ENCODE peak calls at places on chromosomes 5 and 9, in four cellular contexts. M, W, A and L are unnamed samples.
A peak's percentile ranks its signal among the peaks of the same experiment; 100 is the strongest.

GRCh38 chr5:6551955-6552313 is 80.9 kb downstream of the NSUN2 start:
- DNase-seq in A (no peak), W (no peak), M (no peak), L (no peak)

GRCh38 chr5:133219296-133219695 is 167.5 kb downstream of the HSPA4 start:
- DNase-seq in M (no peak), W (no peak), A (no peak), L (no peak)

GRCh38 chr9:88075966-88076285 is 62.3 kb downstream of the SPATA31C2 start:
- DNase-seq in M (no peak), A (no peak), W (no peak), L (no peak)

GRCh38 chr9:34125681-34126206 is 754 bp downstream of the DCAF12 start:
- DNase-seq in W (no peak), M (no peak), A (no peak), L (peak; percentile 16)

GRCh38 chr5:72408602-72409001 is 88.4 kb downstream of the PTCD2 start:
- DNase-seq in A (no peak), M (no peak), W (no peak), L (no peak)

GRCh38 chr5:1504244-1504595 is 19.5 kb downstream of the LPCAT1 start:
- DNase-seq in W (no peak), A (no peak), M (no peak), L (no peak)

GRCh38 chr9:106287108-106287631 is 575.8 kb upstream of the ZNF462 start:
- DNase-seq in M (no peak), A (no peak), W (peak; percentile 32), L (no peak)

GRCh38 chr9:124190761-124191160 is 67.0 kb upstream of the NEK6 start:
- DNase-seq in W (peak; percentile 14), M (no peak), A (no peak), L (no peak)

GRCh38 chr9:5516453-5517220 is 6.3 kb downstream of the PDCD1LG2 start:
- DNase-seq in A (no peak), W (no peak), M (no peak), L (no peak)

GRCh38 chr5:146667633-146668032 is 151.6 kb upstream of the GPR151 start:
- DNase-seq in M (no peak), A (no peak), W (no peak), L (no peak)

GRCh38 chr5:52757991-52758390 is 29.7 kb upstream of the ITGA1 start:
- DNase-seq in W (no peak), A (no peak), M (no peak), L (no peak)

GRCh38 chr9:71270554-71270953 is 149.1 kb upstream of the TRPM3 start:
- DNase-seq in A (no peak), W (no peak), M (no peak), L (no peak)

GRCh38 chr5:24539625-24540024 is 105.2 kb downstream of the CDH10 start:
- DNase-seq in M (no peak), A (no peak), W (no peak), L (no peak)

GRCh38 chr9:27497883-27498553 is 26.1 kb upstream of the IFNK start:
- DNase-seq in W (no peak), M (no peak), A (no peak), L (no peak)

GRCh38 chr9:36136894-36137391 is 410 bp downstream of the GLIPR2 start:
- DNase-seq in M (no peak), A (no peak), W (no peak), L (no peak)

GRCh38 chr9:37104183-37104889 is 16.0 kb upstream of the ZCCHC7 start:
- DNase-seq in M (no peak), W (no peak), A (no peak), L (no peak)

GRCh38 chr9:91247278-91247677 is 114.4 kb downstream of the AUH start:
- DNase-seq in W (no peak), A (no peak), M (no peak), L (no peak)

GRCh38 chr9:121593066-121593465 is 58.4 kb upstream of the DAB2IP start:
- DNase-seq in M (no peak), A (no peak), W (no peak), L (no peak)

GRCh38 chr9:20728493-20729220 is 44.6 kb downstream of the FOCAD start:
- DNase-seq in A (no peak), M (no peak), W (no peak), L (no peak)

GRCh38 chr9:110996436-110997224 is 41.6 kb downstream of the LPAR1 start:
- DNase-seq in M (no peak), W (peak; percentile 39), A (no peak), L (peak; percentile 52)

GRCh38 chr5:178209334-178210072 is 5.2 kb downstream of the HNRNPAB start:
- DNase-seq in W (no peak), A (no peak), M (no peak), L (no peak)

GRCh38 chr9:106930477-106930876 is 67.5 kb downstream of the ZNF462 start:
- DNase-seq in M (no peak), A (no peak), W (no peak), L (no peak)

GRCh38 chr9:121620777-121621437 is 30.5 kb upstream of the DAB2IP start:
- DNase-seq in A (no peak), M (peak; percentile 57), W (no peak), L (no peak)

GRCh38 chr9:89844535-89844934 is 239.7 kb downstream of the GADD45G start:
- DNase-seq in W (peak; percentile 64), A (no peak), M (no peak), L (no peak)

GRCh38 chr5:130337179-130337888 is 433.1 kb downstream of the CHSY3 start:
- DNase-seq in W (no peak), M (no peak), A (no peak), L (no peak)

GRCh38 chr5:4246447-4246846 is 650.8 kb downstream of the IRX1 start:
- DNase-seq in M (no peak), W (no peak), A (no peak), L (no peak)

GRCh38 chr9:124782661-124783574 is 6.0 kb downstream of the OLFML2A start:
- DNase-seq in A (no peak), M (no peak), W (peak; percentile 22), L (peak; percentile 5)

GRCh38 chr9:129525781-129526180 is 95.1 kb downstream of the C9orf50 start:
- DNase-seq in W (no peak), M (no peak), A (no peak), L (no peak)

GRCh38 chr5:149358294-149358651 is 427 bp downstream of the PCYOX1L start:
- DNase-seq in W (peak; percentile 35), A (no peak), M (peak; percentile 66), L (peak; percentile 39)

GRCh38 chr5:81006955-81007636 is 46.9 kb downstream of the RASGRF2 start:
- DNase-seq in W (no peak), M (no peak), A (no peak), L (no peak)

GRCh38 chr5:176719113-176719814 is 72.0 kb downstream of the TSPAN17 start:
- DNase-seq in W (no peak), M (no peak), A (no peak), L (no peak)

GRCh38 chr5:80191991-80192398 is 63.9 kb downstream of the SERINC5 start:
- DNase-seq in A (no peak), W (no peak), M (peak; percentile 54), L (peak; percentile 24)

GRCh38 chr5:79512692-79513518 is 1.0 kb downstream of the HOMER1 start:
- DNase-seq in A (peak; percentile 6), W (no peak), M (peak; percentile 12), L (no peak)

GRCh38 chr9:36791204-36791948 is 218.7 kb downstream of the MELK start:
- DNase-seq in M (no peak), W (no peak), A (no peak), L (no peak)

GRCh38 chr9:124000784-124001444 is 10.7 kb upstream of the LHX2 start:
- DNase-seq in A (no peak), M (no peak), W (no peak), L (no peak)

GRCh38 chr9:134066923-134067851 is 639 bp downstream of the BRD3 start:
- DNase-seq in W (peak; percentile 34), M (peak; percentile 47), A (peak; percentile 38), L (peak; percentile 37)

GRCh38 chr5:56766926-56767325 is 48.4 kb upstream of the MAP3K1 start:
- DNase-seq in A (no peak), W (no peak), M (no peak), L (no peak)

GRCh38 chr9:127519301-127520166 is 68.2 kb downstream of the LRSAM1 start:
- DNase-seq in M (no peak), A (no peak), W (no peak), L (no peak)

GRCh38 chr9:15221746-15222145 is 85.3 kb downstream of the TTC39B start:
- DNase-seq in A (no peak), M (no peak), W (no peak), L (no peak)